ENCODE peak calls at places on chromosomes 11 and 22, in nine cellular contexts. D is testis, T is esophagus squamous epithelium, K is adrenal gland, R is IMR-90, O is suprapubic skin, W is Peyer's patch, U is stomach, P is heart left ventricle. C is an unnamed sample.
A peak's percentile ranks its signal among the peaks of the same experiment; 100 is the strongest.

GRCh38 chr11:47870404-47870803 is 22.3 kb upstream of the NUP160 start:
- DNase-seq in D (no peak), T (no peak), K (no peak), R (no peak), O (no peak), W (no peak), U (no peak), P (no peak), C (no peak)

GRCh38 chr11:13891911-13892310 is 70.6 kb upstream of the SPON1 start:
- DNase-seq in D (no peak), T (no peak), K (no peak), R (no peak), O (no peak), W (no peak), U (no peak), P (no peak), C (no peak)

GRCh38 chr11:1938343-1939005 is 8.7 kb upstream of the MRPL23 start:
- DNase-seq in D (no peak), T (no peak), K (peak; percentile 10), R (no peak), O (no peak), W (no peak), U (no peak), P (peak; percentile 7), C (no peak)

GRCh38 chr11:284081-285020 is 4.6 kb upstream of the PGGHG start:
- DNase-seq in D (peak; percentile 11), T (no peak), K (peak; percentile 14), R (no peak), O (peak; percentile 80), W (no peak), U (no peak), P (no peak), C (no peak)

GRCh38 chr11:28760676-28761390 is 652.6 kb downstream of the METTL15 start:
- DNase-seq in D (no peak), T (no peak), K (no peak), R (peak; percentile 27), O (no peak), W (no peak), U (no peak), P (no peak), C (no peak)

GRCh38 chr11:77346906-77347603 is 45.6 kb upstream of the GDPD4 start:
- DNase-seq in D (no peak), T (no peak), K (no peak), R (peak; percentile 94), O (no peak), W (no peak), U (no peak), P (no peak), C (no peak)

GRCh38 chr22:36334838-36335603 is 52.7 kb downstream of the MYH9 start:
- DNase-seq in D (no peak), T (no peak), K (peak; percentile 73), R (peak; percentile 84), O (no peak), W (no peak), U (no peak), P (no peak), C (no peak)

GRCh38 chr11:33194455-33194854 is 33.2 kb upstream of the CSTF3 start:
- DNase-seq in D (no peak), T (no peak), K (no peak), R (no peak), O (no peak), W (no peak), U (no peak), P (no peak), C (no peak)

GRCh38 chr11:119518746-119519382 is 95.9 kb upstream of the THY1 start:
- DNase-seq in D (no peak), T (no peak), K (no peak), R (peak; percentile 58), O (no peak), W (no peak), U (no peak), P (no peak), C (no peak)

GRCh38 chr11:74695705-74696280 is 35.4 kb downstream of the CHRDL2 start:
- DNase-seq in D (no peak), T (no peak), K (no peak), R (no peak), O (no peak), W (no peak), U (no peak), P (no peak), C (no peak)

GRCh38 chr22:24601217-24602104 is 1.5 kb upstream of the GGT1 start:
- DNase-seq in D (peak; percentile 90), T (no peak), K (peak; percentile 80), R (no peak), O (no peak), W (no peak), U (peak; percentile 97), P (peak; percentile 65), C (no peak)

GRCh38 chr22:46033256-46034200 is 56.6 kb upstream of the WNT7B start:
- DNase-seq in D (no peak), T (no peak), K (peak; percentile 45), R (peak; percentile 72), O (peak; percentile 48), W (no peak), U (no peak), P (no peak), C (no peak)

GRCh38 chr11:87536565-87536964 is 498.8 kb downstream of the TMEM135 start:
- DNase-seq in D (no peak), T (no peak), K (no peak), R (no peak), O (no peak), W (no peak), U (no peak), P (no peak), C (no peak)

GRCh38 chr11:35418847-35419712 is at the start of gene SLC1A2:
- DNase-seq in D (no peak), T (no peak), K (no peak), R (peak; percentile 19), O (no peak), W (no peak), U (no peak), P (peak; percentile 27), C (no peak)

GRCh38 chr11:27976262-27976661 is 131.7 kb downstream of the KIF18A start:
- DNase-seq in D (no peak), T (no peak), K (no peak), R (no peak), O (no peak), W (no peak), U (no peak), P (no peak), C (no peak)

GRCh38 chr11:44950625-44951472 is at the start of gene TP53I11:
- DNase-seq in D (peak; percentile 71), T (no peak), K (peak; percentile 66), R (peak; percentile 60), O (peak; percentile 87), W (peak; percentile 64), U (peak; percentile 83), P (peak; percentile 90), C (peak; percentile 41)
- TF ChIP-seq POLR2A in D (no peak), T (peak; percentile 81), K (peak; percentile 63), R (no peak), O (no peak), W (peak; percentile 82), U (no peak), P (no peak), C (peak; percentile 67)

DNA sequence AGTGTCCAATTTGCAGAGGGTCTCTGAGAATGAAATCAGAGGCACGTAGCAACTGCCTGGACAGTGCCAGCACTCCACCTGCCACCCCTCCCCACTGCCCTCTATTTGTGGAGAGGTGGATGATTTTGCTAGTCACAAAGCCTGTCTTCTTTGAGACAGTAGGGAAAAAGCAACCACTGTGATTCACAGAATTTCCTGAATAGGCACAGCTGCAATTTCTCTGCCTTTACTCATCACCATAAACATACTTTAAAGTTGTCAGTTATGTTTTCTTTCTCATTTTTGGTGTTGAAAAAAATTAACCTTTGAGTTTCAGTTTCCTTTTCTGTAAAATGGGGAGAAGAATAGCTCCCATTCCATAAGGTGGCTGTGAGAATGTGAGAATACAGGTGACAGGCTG is 134.3 kb downstream of the TEAD1 start:
- DNase-seq in D (no peak), T (no peak), K (no peak), R (peak; percentile 76), O (no peak), W (no peak), U (no peak), P (no peak), C (no peak)
- H3K4me3 ChIP-seq in D (no peak overlapping the region), T (no peak overlapping the region), K (no peak overlapping the region), R (no peak overlapping the region), O (no peak overlapping the region), W (no peak overlapping the region), U (no peak overlapping the region), P (no peak overlapping the region), C (no peak overlapping the region)

DNA sequence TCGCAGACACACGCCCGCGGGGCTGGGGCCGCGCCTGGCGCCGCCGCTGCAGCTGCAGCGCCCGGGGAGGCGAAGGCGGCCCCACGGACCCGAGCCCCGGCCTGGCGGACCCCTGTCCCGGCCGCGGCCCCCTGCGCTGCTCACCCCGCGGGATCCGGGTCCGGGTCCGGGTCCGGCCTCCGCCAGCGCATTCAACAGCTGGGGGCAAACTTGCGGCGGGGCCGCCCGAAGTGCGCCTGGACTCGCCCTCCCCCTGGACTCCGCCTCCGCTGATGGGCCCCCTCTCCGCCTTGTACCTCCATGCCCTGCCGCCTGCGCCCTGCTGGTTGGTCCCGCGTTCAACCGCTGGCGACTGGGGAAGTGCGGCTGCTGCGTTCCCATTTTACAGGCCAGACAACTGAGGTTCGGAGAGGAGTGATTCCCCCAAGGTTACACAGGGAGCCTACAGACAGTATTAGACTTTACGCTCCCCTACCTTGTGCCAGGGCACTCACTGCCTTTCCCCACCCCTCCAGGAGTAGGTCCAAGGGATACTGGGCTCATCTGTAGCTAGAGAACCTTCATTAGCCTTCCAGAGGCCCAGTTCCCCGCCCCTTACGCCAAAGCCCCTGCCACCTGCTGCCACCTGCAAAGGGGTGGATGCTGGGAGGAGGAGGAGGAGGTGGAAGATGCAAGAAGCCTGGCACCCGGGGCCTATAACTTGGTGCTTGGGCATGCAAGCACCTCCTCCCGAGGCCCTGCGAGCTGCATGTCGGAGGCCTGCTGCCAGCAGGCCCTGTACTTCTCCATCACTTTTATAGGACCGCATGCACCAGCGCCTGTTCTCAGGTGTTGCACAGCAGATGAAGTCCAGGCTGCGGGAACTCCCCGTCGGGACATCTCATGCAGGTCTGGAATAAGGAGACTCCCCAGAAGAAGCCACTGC is 694 bp upstream of the ELFN2 start:
- DNase-seq in D (no peak), T (no peak), K (no peak), R (no peak), O (no peak), W (no peak), U (no peak), P (no peak), C (no peak)
- H3K27me3 ChIP-seq in D (no peaks in the 10 kb centered on the region), T (peaks cover 12% of the 10 kb centered on the region), K (peaks cover 31% of the 10 kb centered on the region), R (no peaks in the 10 kb centered on the region), O (peaks cover 99% of the 10 kb centered on the region), W (peaks cover 28% of the 10 kb centered on the region), U (peaks cover 66% of the 10 kb centered on the region), P (peaks cover 97% of the 10 kb centered on the region), C (peaks cover 3% of the 10 kb centered on the region)

DNA sequence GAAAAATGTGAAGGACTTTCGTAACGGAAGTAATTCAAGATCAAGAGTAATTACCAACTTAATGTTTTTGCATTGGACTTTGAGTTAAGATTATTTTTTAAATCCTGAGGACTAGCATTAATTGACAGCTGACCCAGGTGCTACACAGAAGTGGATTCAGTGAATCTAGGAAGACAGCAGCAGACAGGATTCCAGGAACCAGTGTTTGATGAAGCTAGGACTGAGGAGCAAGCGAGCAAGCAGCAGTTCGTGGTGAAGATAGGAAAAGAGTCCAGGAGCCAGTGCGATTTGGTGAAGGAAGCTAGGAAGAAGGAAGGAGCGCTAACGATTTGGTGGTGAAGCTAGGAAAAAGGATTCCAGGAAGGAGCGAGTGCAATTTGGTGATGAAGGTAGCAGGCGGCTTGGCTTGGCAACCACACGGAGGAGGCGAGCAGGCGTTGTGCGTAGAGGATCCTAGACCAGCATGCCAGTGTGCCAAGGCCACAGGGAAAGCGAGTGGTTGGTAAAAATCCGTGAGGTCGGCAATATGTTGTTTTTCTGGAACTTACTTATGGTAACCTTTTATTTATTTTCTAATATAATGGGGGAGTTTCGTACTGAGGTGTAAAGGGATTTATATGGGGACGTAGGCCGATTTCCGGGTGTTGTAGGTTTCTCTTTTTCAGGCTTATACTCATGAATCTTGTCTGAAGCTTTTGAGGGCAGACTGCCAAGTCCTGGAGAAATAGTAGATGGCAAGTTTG is 1.6 kb downstream of the MALAT1 start:
- DNase-seq in D (no peak), T (no peak), K (peak; percentile 60), R (peak; percentile 58), O (no peak), W (no peak), U (no peak), P (peak; percentile 42), C (peak; percentile 63)
- TF ChIP-seq POLR2A in D (no peak), T (peak; percentile 68), K (peak; percentile 82), R (no peak), O (peak; percentile 70), W (peak; percentile 12), U (no peak), P (peak; percentile 18), C (peak; percentile 38)